ENCODE peak calls at places on chromosomes 5 and 9, in nine cellular contexts. K, T, D, W, E, N, P, F and I are unnamed samples.

GRCh38 chr5:57219386-57219785 is 45.5 kb downstream of the GPBP1 start:
- DNase-seq in F (no peak), N (peak; percentile 18), W (no peak), P (no peak), T (no peak), K (no peak), E (no peak), D (no peak), I (no peak)

GRCh38 chr9:99451121-99451606 is 229.1 kb downstream of the SEC61B start:
- DNase-seq in W (peak; percentile 30), P (no peak), D (no peak), K (no peak), E (no peak), F (no peak), N (peak; percentile 53), T (peak; percentile 46), I (no peak)

GRCh38 chr5:11903121-11903613 is 1.1 kb downstream of the CTNND2 start:
- DNase-seq in N (no peak), D (no peak), E (no peak), K (peak; percentile 8), W (no peak), P (no peak), F (no peak), T (no peak), I (no peak)

GRCh38 chr5:88979244-88979643 is 96.3 kb upstream of the MEF2C start:
- DNase-seq in F (no peak), W (no peak), N (peak; percentile 65), E (no peak), P (peak; percentile 13), D (peak; percentile 41), K (no peak), T (no peak), I (no peak)

GRCh38 chr9:19471737-19472648 is 63.2 kb downstream of the ACER2 start:
- DNase-seq in W (peak; percentile 80), F (peak; percentile 80), P (peak; percentile 66), E (peak; percentile 50), D (peak; percentile 57), K (peak; percentile 68), N (peak; percentile 62), T (peak; percentile 52), I (no peak)

GRCh38 chr9:92669890-92670708 is at the start of gene IPPK:
- DNase-seq in F (peak; percentile 99), K (peak; percentile 91), P (peak; percentile 99), T (peak; percentile 99), E (peak; percentile 93), D (peak; percentile 98), N (peak; percentile 99), W (peak; percentile 99), I (peak; percentile 99)

GRCh38 chr5:56340196-56340980 is 107.3 kb upstream of the ANKRD55 start:
- DNase-seq in D (no peak), E (no peak), K (no peak), F (no peak), N (peak; percentile 56), T (no peak), P (peak; percentile 58), W (no peak), I (no peak)

GRCh38 chr9:124256517-124257069 is 1.2 kb upstream of the NEK6 start:
- DNase-seq in W (no peak), E (no peak), K (no peak), F (peak; percentile 63), D (peak; percentile 78), P (peak; percentile 85), N (peak; percentile 88), T (no peak), I (peak; percentile 46)

GRCh38 chr9:101037433-101037832 is 8.9 kb downstream of the PLPPR1 start:
- DNase-seq in D (no peak), W (no peak), F (no peak), K (no peak), E (no peak), P (no peak), N (no peak), T (no peak), I (no peak)
- TF ChIP-seq CTCF in D (no peak), W (no peak), F (no peak), K (no peak), E (no peak), P (no peak), N (no peak), T (no peak), I (no peak)

GRCh38 chr9:17018540-17019196 is 116.2 kb upstream of the CNTLN start:
- DNase-seq in K (no peak), N (peak; percentile 6), F (no peak), D (peak; percentile 39), P (no peak), E (no peak), W (no peak), T (no peak), I (no peak)

GRCh38 chr9:17024129-17024528 is 110.7 kb upstream of the CNTLN start:
- DNase-seq in K (no peak), N (no peak), T (no peak), E (no peak), W (no peak), F (no peak), D (no peak), P (no peak), I (no peak)

GRCh38 chr9:17018001-17018491 is 116.8 kb upstream of the CNTLN start:
- DNase-seq in K (no peak), F (no peak), W (no peak), P (peak; percentile 16), E (no peak), T (peak; percentile 18), D (peak; percentile 81), N (peak; percentile 14), I (no peak)

GRCh38 chr9:17019398-17019797 is 115.4 kb upstream of the CNTLN start:
- DNase-seq in D (peak; percentile 22), T (no peak), E (no peak), K (no peak), W (no peak), F (no peak), P (no peak), N (no peak), I (no peak)

GRCh38 chr9:17021379-17021970 is 113.4 kb upstream of the CNTLN start:
- DNase-seq in E (no peak), T (no peak), K (no peak), P (peak; percentile 21), W (no peak), D (peak; percentile 87), N (peak; percentile 53), F (no peak), I (no peak)
- TF ChIP-seq CTCF in E (no peak), T (no peak), K (no peak), P (no peak), W (no peak), D (no peak), N (no peak), F (no peak), I (no peak)

GRCh38 chr5:112491257-112491656 is 72.2 kb upstream of the EPB41L4A start:
- DNase-seq in P (no peak), D (no peak), T (no peak), E (no peak), W (peak; percentile 12), F (no peak), N (peak; percentile 3), K (no peak), I (no peak)
- TF ChIP-seq CTCF in P (peak; percentile 39), D (peak; percentile 36), T (peak; percentile 30), E (peak; percentile 53), W (peak; percentile 53), F (peak; percentile 21), N (peak; percentile 42), K (peak; percentile 58), I (peak; percentile 59)

GRCh38 chr5:75435101-75435500 is 76.3 kb downstream of the CERT1 start:
- DNase-seq in T (no peak), E (no peak), K (no peak), P (no peak), D (peak; percentile 17), W (no peak), N (peak; percentile 24), F (no peak), I (no peak)

GRCh38 chr5:75434107-75434506 is 77.3 kb downstream of the CERT1 start:
- DNase-seq in E (no peak), D (peak; percentile 21), P (no peak), K (no peak), F (no peak), T (no peak), N (peak; percentile 17), W (no peak), I (no peak)

GRCh38 chr5:75441560-75441959 is 69.9 kb downstream of the CERT1 start:
- DNase-seq in K (no peak), F (no peak), E (no peak), W (no peak), P (no peak), T (no peak), D (no peak), N (no peak), I (no peak)

GRCh38 chr5:75438722-75439121 is 72.7 kb downstream of the CERT1 start:
- DNase-seq in D (peak; percentile 2), N (no peak), F (no peak), E (no peak), K (no peak), W (no peak), P (no peak), T (no peak), I (no peak)
- TF ChIP-seq CTCF in D (no peak), N (no peak), F (no peak), E (no peak), K (no peak), W (peak; percentile 11), P (no peak), T (no peak), I (peak; percentile 42)

GRCh38 chr5:8633706-8634105 is 764.8 kb downstream of the MTRR start:
- DNase-seq in K (no peak), T (no peak), W (no peak), E (no peak), F (no peak), D (peak; percentile 81), P (peak; percentile 66), N (peak; percentile 46), I (no peak)

GRCh38 chr5:8633259-8633658 is 764.3 kb downstream of the MTRR start:
- DNase-seq in F (no peak), W (no peak), D (peak; percentile 22), K (no peak), T (no peak), E (no peak), P (no peak), N (no peak), I (no peak)

DNA sequence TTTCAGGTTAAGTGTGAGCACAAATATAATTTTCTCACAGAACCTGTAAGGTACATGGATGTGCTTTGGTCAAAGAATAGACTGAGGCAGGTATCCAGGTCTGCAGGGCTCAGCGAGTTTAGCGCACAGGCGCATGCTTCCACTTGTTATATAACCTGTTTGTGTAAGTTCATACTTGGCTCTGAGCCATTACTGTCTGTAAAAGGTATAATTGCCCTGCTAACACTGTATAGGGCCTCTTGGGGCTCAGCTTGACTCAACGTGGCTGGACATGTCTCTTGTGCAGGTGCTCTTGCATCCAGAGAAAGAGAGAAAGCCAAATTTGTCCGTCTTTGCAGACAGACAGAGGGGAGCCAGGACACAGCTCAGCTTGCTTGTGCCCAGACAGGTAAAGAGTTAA is 759.6 kb downstream of the MTRR start:
- DNase-seq in F (no peak), T (no peak), D (no peak), W (no peak), E (no peak), P (no peak), K (no peak), N (no peak), I (no peak)
- TF ChIP-seq CTCF in F (no peak), T (no peak), D (no peak), W (no peak), E (no peak), P (no peak), K (no peak), N (no peak), I (no peak)